ENCODE peak calls at places on chromosomes 11 and 22, in eight cellular contexts. T is breast epithelium, D is endothelial cell of umbilical vein, M is HL-60, Y is GM23338, U is HepG2, S is sigmoid colon, W is HCT116. B is an unnamed sample.

GRCh38 chr11:37613031-37613430 is 1015.0 kb upstream of the RAG2 start:
- DNase-seq in T (no peak), D (no peak), M (no peak), Y (no peak), U (no peak), S (no peak), W (no peak), B (no peak)

GRCh38 chr11:124276081-124276480 is 19.9 kb downstream of the OR8G5 start:
- DNase-seq in T (no peak), D (peak; percentile 80), M (no peak), Y (no peak), U (no peak), S (no peak), W (no peak), B (no peak)

GRCh38 chr11:66857234-66857926 is 516 bp downstream of the LRFN4 start:
- DNase-seq in T (no peak), D (no peak), M (peak; percentile 43), Y (peak; percentile 63), U (peak; percentile 30), S (peak; percentile 63), W (no peak), B (no peak)

GRCh38 chr11:118002010-118002540 is 15.9 kb downstream of the IL10RA start:
- DNase-seq in T (no peak), D (no peak), M (no peak), Y (no peak), U (no peak), S (no peak), W (no peak), B (no peak)

GRCh38 chr11:46347637-46348311 is 511 bp downstream of the DGKZ start:
- DNase-seq in T (no peak), D (no peak), M (no peak), Y (no peak), U (no peak), S (peak; percentile 77), W (no peak), B (no peak)

GRCh38 chr11:110434952-110435779 is 5.4 kb downstream of the FDX1 start:
- DNase-seq in T (no peak), D (no peak), M (no peak), Y (peak; percentile 69), U (peak; percentile 15), S (no peak), W (peak; percentile 24), B (no peak)

GRCh38 chr22:41380993-41381328 is 781 bp upstream of the TEF start:
- DNase-seq in T (no peak), D (peak; percentile 62), M (no peak), Y (no peak), U (peak; percentile 83), S (peak; percentile 96), W (peak; percentile 67), B (peak; percentile 95)

GRCh38 chr11:9057032-9057431 is 34.4 kb downstream of the SCUBE2 start:
- DNase-seq in T (no peak), D (peak; percentile 6), M (no peak), Y (no peak), U (no peak), S (no peak), W (no peak), B (no peak)

GRCh38 chr11:134386945-134387344 is 25.1 kb downstream of the B3GAT1 start:
- DNase-seq in T (no peak), D (no peak), M (no peak), Y (no peak), U (no peak), S (no peak), W (no peak), B (no peak)

GRCh38 chr11:61785837-61786402 is 6.5 kb downstream of the TMEM258 start:
- DNase-seq in T (no peak), D (no peak), M (no peak), Y (no peak), U (no peak), S (peak; percentile 53), W (no peak), B (no peak)

GRCh38 chr11:73570415-73571114 is 27.3 kb downstream of the FAM168A start:
- DNase-seq in T (no peak), D (peak; percentile 17), M (no peak), Y (no peak), U (no peak), S (no peak), W (peak; percentile 8), B (no peak)

GRCh38 chr11:71199226-71199815 is 53.1 kb downstream of the SHANK2 start:
- DNase-seq in T (no peak), D (no peak), M (no peak), Y (no peak), U (no peak), S (no peak), W (no peak), B (no peak)

GRCh38 chr22:37601540-37602442 is 6.8 kb upstream of the GGA1 start:
- DNase-seq in T (peak; percentile 67), D (peak; percentile 42), M (no peak), Y (peak; percentile 97), U (peak; percentile 91), S (no peak), W (peak; percentile 56), B (no peak)

GRCh38 chr11:9146477-9146876 is 55.1 kb upstream of the SCUBE2 start:
- DNase-seq in T (no peak), D (no peak), M (no peak), Y (no peak), U (no peak), S (no peak), W (no peak), B (no peak)

GRCh38 chr22:22460635-22461034 is 47.9 kb downstream of the ZNF280B start:
- DNase-seq in T (no peak), D (peak; percentile 17), M (no peak), Y (peak; percentile 47), U (peak; percentile 18), S (no peak), W (peak; percentile 7), B (no peak)

DNA sequence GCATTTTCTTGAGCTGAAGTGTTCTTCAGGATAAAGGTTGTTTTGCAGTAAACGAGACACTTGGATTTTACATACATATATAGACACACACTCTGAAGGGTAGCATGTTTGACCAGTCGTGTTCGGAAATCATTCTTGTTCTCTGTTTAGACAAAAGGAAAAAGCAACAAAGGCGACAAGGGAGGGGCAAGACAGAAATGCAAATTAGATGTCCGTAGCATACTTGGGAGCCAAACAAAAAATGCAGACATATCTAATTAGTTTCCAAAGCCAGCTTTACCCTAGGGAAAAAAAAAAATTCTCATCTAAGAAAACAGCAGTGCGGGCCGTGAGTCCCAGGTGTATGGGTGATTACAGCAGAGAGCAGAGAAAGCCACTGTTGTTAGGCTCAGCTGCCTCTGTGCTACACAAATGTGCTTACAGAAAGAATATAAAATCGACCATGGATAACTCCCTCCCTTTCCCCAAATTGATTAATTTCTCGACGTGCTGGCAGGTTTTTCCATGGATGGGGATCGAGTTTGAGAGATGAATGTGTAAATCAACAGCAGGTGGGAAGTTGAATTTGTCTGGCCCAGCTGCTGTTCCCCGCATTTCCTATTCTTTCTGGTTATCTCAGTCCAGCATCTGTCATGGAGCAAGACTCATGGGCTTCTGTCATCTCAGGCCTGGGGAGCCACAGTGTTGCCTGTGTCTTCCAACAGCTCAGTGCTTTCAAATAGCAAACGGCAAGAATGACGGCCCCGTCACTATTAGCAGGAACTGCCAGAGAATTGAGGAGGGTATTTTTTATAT is 176.5 kb upstream of the TTC12 start:
- DNase-seq in T (no peak), D (no peak), M (no peak), Y (no peak), U (no peak), S (no peak), W (no peak), B (peak; percentile 89)
- H3K27ac ChIP-seq in T (no peak overlapping the region), D (no peak overlapping the region), M (no peak overlapping the region), Y (no peak overlapping the region), U (no peak overlapping the region), S (no peak overlapping the region), W (no peak overlapping the region), B (no peak overlapping the region)

GRCh38 chr22:39309364-39309861 is 10.0 kb downstream of the RPL3 start:
- DNase-seq in T (no peak), D (no peak), M (no peak), Y (peak; percentile 89), U (no peak), S (no peak), W (no peak), B (no peak)
- TF ChIP-seq CTCF in T (peak; percentile 12), D (no peak), M (no peak), Y (peak; percentile 54), U (peak; percentile 50), S (no peak), W (no peak), B (no peak)

GRCh38 chr11:63813035-63813562 is at the start of gene SPINDOC:
- DNase-seq in T (peak; percentile 60), D (peak; percentile 61), M (no peak), Y (peak; percentile 82), U (peak; percentile 47), S (peak; percentile 90), W (no peak), B (peak; percentile 93)
- TF ChIP-seq POLR2AphosphoS5 in T (no peak), D (peak; percentile 77), M (no peak), Y (peak; percentile 21), U (peak; percentile 46), S (peak; percentile 54), W (peak; percentile 70), B (peak; percentile 53)

DNA sequence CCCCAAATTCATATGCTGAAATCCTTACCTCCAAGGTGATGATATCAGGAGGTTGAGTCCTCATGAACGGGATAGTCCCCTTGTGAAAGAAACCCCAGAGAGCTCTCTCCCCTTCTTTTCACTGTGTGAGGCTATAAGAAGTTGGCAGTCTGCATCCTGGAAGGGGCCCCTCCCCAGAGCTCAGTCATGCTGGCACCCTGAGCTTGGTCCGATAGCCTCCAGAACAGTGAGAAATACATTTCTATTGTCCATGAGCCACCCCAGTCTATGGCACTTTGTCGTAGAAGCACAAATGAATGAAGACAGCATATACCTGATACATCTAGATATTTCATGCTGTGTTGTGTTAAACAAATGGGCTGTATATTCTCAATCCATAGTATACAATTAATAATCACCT is 81.1 kb upstream of the CRTAM start:
- DNase-seq in T (no peak), D (no peak), M (no peak), Y (no peak), U (no peak), S (no peak), W (no peak), B (no peak)
- H3K27ac ChIP-seq in T (no peak overlapping the region), D (no peak overlapping the region), M (peak overlapping the region; percentile 73), Y (no peak overlapping the region), U (no peak overlapping the region), S (no peak overlapping the region), W (no peak overlapping the region), B (no peak overlapping the region)

DNA sequence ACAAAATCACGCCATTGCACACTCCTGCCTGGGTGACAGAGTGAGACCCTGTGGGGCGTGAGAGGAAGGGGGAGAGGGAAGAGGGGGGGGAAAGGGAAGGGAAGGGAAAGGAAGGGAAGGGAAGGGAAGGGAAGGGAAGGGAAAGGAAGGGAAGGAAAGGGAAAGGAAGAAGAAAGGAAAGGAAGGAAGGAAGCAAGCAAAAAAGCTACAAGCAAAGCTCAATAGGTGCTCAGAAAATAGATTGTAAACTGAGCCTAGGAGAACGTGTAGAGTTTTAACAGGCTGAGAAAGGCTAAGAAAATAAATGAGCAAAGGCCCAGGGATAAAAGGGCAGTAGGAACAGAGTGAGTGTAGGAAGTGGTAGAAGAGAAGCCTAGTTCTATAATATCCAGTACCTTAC is 30.8 kb upstream of the GDPD4 start:
- DNase-seq in T (no peak), D (no peak), M (no peak), Y (no peak), U (no peak), S (no peak), W (no peak), B (peak; percentile 14)
- TF ChIP-seq CTCF in T (no peak), D (no peak), M (no peak), Y (no peak), U (no peak), S (no peak), W (no peak), B (no peak)

B was measured in esophagus muscularis mucosa.